ENCODE peak calls at places on chromosomes 7 and 10, in five cellular contexts. One of them, this sample, is unnamed.

GRCh38 chr10:11683529-11684320 is 58.5 kb upstream of the ECHDC3 start:
- DNase-seq in NCI-H69: peak; percentile 57
- DNase-seq in naive thymus-derived CD8-positive, alpha-beta T cell: no peak
- DNase-seq in ureter: no peak
- DNase-seq in effector memory CD8-positive, alpha-beta T cell: no peak
- DNase-seq in this sample: no peak

GRCh38 chr7:46256870-46257528 is 335.9 kb upstream of the IGFBP3 start:
- DNase-seq in NCI-H69: no peak
- DNase-seq in naive thymus-derived CD8-positive, alpha-beta T cell: no peak
- DNase-seq in ureter: no peak
- DNase-seq in effector memory CD8-positive, alpha-beta T cell: no peak
- DNase-seq in this sample: no peak

GRCh38 chr10:21506351-21506750 is 19.1 kb downstream of the SKIDA1 start:
- DNase-seq in NCI-H69: no peak
- DNase-seq in naive thymus-derived CD8-positive, alpha-beta T cell: no peak
- DNase-seq in ureter: no peak
- DNase-seq in effector memory CD8-positive, alpha-beta T cell: no peak
- DNase-seq in this sample: no peak

GRCh38 chr7:119270045-119270464 is 1002.9 kb upstream of the KCND2 start:
- DNase-seq in NCI-H69: peak; percentile 91
- DNase-seq in naive thymus-derived CD8-positive, alpha-beta T cell: no peak
- DNase-seq in ureter: no peak
- DNase-seq in effector memory CD8-positive, alpha-beta T cell: no peak
- DNase-seq in this sample: no peak

GRCh38 chr7:16114071-16114470 is 307.3 kb downstream of the CRPPA start:
- DNase-seq in NCI-H69: no peak
- DNase-seq in naive thymus-derived CD8-positive, alpha-beta T cell: no peak
- DNase-seq in ureter: no peak
- DNase-seq in effector memory CD8-positive, alpha-beta T cell: no peak
- DNase-seq in this sample: no peak

GRCh38 chr10:88117869-88118632 is 254.6 kb downstream of the PTEN start:
- DNase-seq in NCI-H69: peak; percentile 55
- DNase-seq in naive thymus-derived CD8-positive, alpha-beta T cell: no peak
- DNase-seq in ureter: no peak
- DNase-seq in effector memory CD8-positive, alpha-beta T cell: no peak
- DNase-seq in this sample: no peak

GRCh38 chr10:14023612-14024348 is 306.9 kb downstream of the FRMD4A start:
- DNase-seq in NCI-H69: peak; percentile 17
- DNase-seq in naive thymus-derived CD8-positive, alpha-beta T cell: no peak
- DNase-seq in ureter: no peak
- DNase-seq in effector memory CD8-positive, alpha-beta T cell: no peak
- DNase-seq in this sample: no peak

GRCh38 chr10:68001000-68001399 is 74.1 kb downstream of the HERC4 start:
- DNase-seq in NCI-H69: no peak
- DNase-seq in naive thymus-derived CD8-positive, alpha-beta T cell: no peak
- DNase-seq in ureter: no peak
- DNase-seq in effector memory CD8-positive, alpha-beta T cell: no peak
- DNase-seq in this sample: no peak

GRCh38 chr10:124345521-124345920 is 73.2 kb downstream of the OAT start:
- DNase-seq in NCI-H69: no peak
- DNase-seq in naive thymus-derived CD8-positive, alpha-beta T cell: no peak
- DNase-seq in ureter: no peak
- DNase-seq in effector memory CD8-positive, alpha-beta T cell: no peak
- DNase-seq in this sample: no peak

GRCh38 chr7:17495655-17496396 is 197.4 kb downstream of the AHR start:
- DNase-seq in NCI-H69: no peak
- DNase-seq in naive thymus-derived CD8-positive, alpha-beta T cell: no peak
- DNase-seq in ureter: no peak
- DNase-seq in effector memory CD8-positive, alpha-beta T cell: no peak
- DNase-seq in this sample: no peak

GRCh38 chr7:157372300-157373232 is 35.8 kb downstream of the DNAJB6 start:
- DNase-seq in NCI-H69: no peak
- DNase-seq in naive thymus-derived CD8-positive, alpha-beta T cell: no peak
- DNase-seq in ureter: no peak
- DNase-seq in effector memory CD8-positive, alpha-beta T cell: no peak
- DNase-seq in this sample: no peak

GRCh38 chr7:132854238-132854637 is 227.7 kb downstream of the CHCHD3 start:
- DNase-seq in NCI-H69: no peak
- DNase-seq in naive thymus-derived CD8-positive, alpha-beta T cell: no peak
- DNase-seq in ureter: no peak
- DNase-seq in effector memory CD8-positive, alpha-beta T cell: no peak
- DNase-seq in this sample: no peak

GRCh38 chr10:16521311-16522016 is at the start of gene C1QL3:
- DNase-seq in NCI-H69: peak; percentile 57
- DNase-seq in naive thymus-derived CD8-positive, alpha-beta T cell: no peak
- DNase-seq in ureter: no peak
- DNase-seq in effector memory CD8-positive, alpha-beta T cell: no peak
- DNase-seq in this sample: no peak

GRCh38 chr10:20473361-20473760 is 423.8 kb downstream of the NEBL start:
- DNase-seq in NCI-H69: no peak
- DNase-seq in naive thymus-derived CD8-positive, alpha-beta T cell: no peak
- DNase-seq in ureter: no peak
- DNase-seq in effector memory CD8-positive, alpha-beta T cell: no peak
- DNase-seq in this sample: no peak

GRCh38 chr10:62726142-62726541 is 78.4 kb upstream of the ADO start:
- DNase-seq in NCI-H69: no peak
- DNase-seq in naive thymus-derived CD8-positive, alpha-beta T cell: no peak
- DNase-seq in ureter: no peak
- DNase-seq in effector memory CD8-positive, alpha-beta T cell: no peak
- DNase-seq in this sample: no peak

GRCh38 chr7:126488043-126488442 is 764.7 kb downstream of the GRM8 start:
- DNase-seq in NCI-H69: peak; percentile 31
- DNase-seq in naive thymus-derived CD8-positive, alpha-beta T cell: no peak
- DNase-seq in ureter: no peak
- DNase-seq in effector memory CD8-positive, alpha-beta T cell: no peak
- DNase-seq in this sample: no peak

GRCh38 chr10:33214174-33214573 is 120.3 kb downstream of the NRP1 start:
- DNase-seq in NCI-H69: no peak
- DNase-seq in naive thymus-derived CD8-positive, alpha-beta T cell: no peak
- DNase-seq in ureter: no peak
- DNase-seq in effector memory CD8-positive, alpha-beta T cell: no peak
- DNase-seq in this sample: no peak

GRCh38 chr10:131271966-131272365 is 39.6 kb downstream of the TCERG1L start:
- DNase-seq in NCI-H69: no peak
- DNase-seq in naive thymus-derived CD8-positive, alpha-beta T cell: no peak
- DNase-seq in ureter: no peak
- DNase-seq in effector memory CD8-positive, alpha-beta T cell: no peak
- DNase-seq in this sample: no peak

GRCh38 chr7:94289071-94289470 is 105.6 kb upstream of the COL1A2 start:
- DNase-seq in NCI-H69: peak; percentile 93
- DNase-seq in naive thymus-derived CD8-positive, alpha-beta T cell: no peak
- DNase-seq in ureter: peak; percentile 64
- DNase-seq in effector memory CD8-positive, alpha-beta T cell: no peak
- DNase-seq in this sample: peak; percentile 77

GRCh38 chr7:35035511-35035921 is 1.8 kb downstream of the DPY19L1 start:
- DNase-seq in NCI-H69: peak; percentile 82
- DNase-seq in naive thymus-derived CD8-positive, alpha-beta T cell: peak; percentile 20
- DNase-seq in ureter: no peak
- DNase-seq in effector memory CD8-positive, alpha-beta T cell: peak; percentile 4
- DNase-seq in this sample: no peak

GRCh38 chr7:15130666-15131541 is 228.4 kb upstream of the DGKB start:
- DNase-seq in NCI-H69: no peak
- DNase-seq in naive thymus-derived CD8-positive, alpha-beta T cell: no peak
- DNase-seq in ureter: no peak
- DNase-seq in effector memory CD8-positive, alpha-beta T cell: no peak
- DNase-seq in this sample: no peak

GRCh38 chr10:67107670-67108069 is 181.8 kb downstream of the LRRTM3 start:
- DNase-seq in NCI-H69: peak; percentile 7
- DNase-seq in naive thymus-derived CD8-positive, alpha-beta T cell: no peak
- DNase-seq in ureter: no peak
- DNase-seq in effector memory CD8-positive, alpha-beta T cell: no peak
- DNase-seq in this sample: no peak

GRCh38 chr10:46523119-46523880 is 33.2 kb downstream of the GPRIN2 start:
- DNase-seq in NCI-H69: peak; percentile 18
- DNase-seq in naive thymus-derived CD8-positive, alpha-beta T cell: no peak
- DNase-seq in ureter: peak; percentile 78
- DNase-seq in effector memory CD8-positive, alpha-beta T cell: no peak
- DNase-seq in this sample: no peak

GRCh38 chr7:80373431-80374032 is 138.3 kb downstream of the GNAT3 start:
- DNase-seq in NCI-H69: peak; percentile 65
- DNase-seq in naive thymus-derived CD8-positive, alpha-beta T cell: no peak
- DNase-seq in ureter: no peak
- DNase-seq in effector memory CD8-positive, alpha-beta T cell: no peak
- DNase-seq in this sample: no peak

GRCh38 chr7:5695709-5696345 is 85.6 kb downstream of the RNF216 start:
- DNase-seq in NCI-H69: no peak
- DNase-seq in naive thymus-derived CD8-positive, alpha-beta T cell: no peak
- DNase-seq in ureter: no peak
- DNase-seq in effector memory CD8-positive, alpha-beta T cell: no peak
- DNase-seq in this sample: no peak

GRCh38 chr7:69968969-69969368 is 370.7 kb downstream of the AUTS2 start:
- DNase-seq in NCI-H69: peak; percentile 55
- DNase-seq in naive thymus-derived CD8-positive, alpha-beta T cell: no peak
- DNase-seq in ureter: no peak
- DNase-seq in effector memory CD8-positive, alpha-beta T cell: no peak
- DNase-seq in this sample: no peak

GRCh38 chr7:96723622-96724021 is 14.0 kb upstream of the SEM1 start:
- DNase-seq in NCI-H69: peak; percentile 92
- DNase-seq in naive thymus-derived CD8-positive, alpha-beta T cell: no peak
- DNase-seq in ureter: no peak
- DNase-seq in effector memory CD8-positive, alpha-beta T cell: no peak
- DNase-seq in this sample: no peak

GRCh38 chr7:112140600-112140999 is 65.6 kb downstream of the DOCK4 start:
- DNase-seq in NCI-H69: peak; percentile 70
- DNase-seq in naive thymus-derived CD8-positive, alpha-beta T cell: no peak
- DNase-seq in ureter: no peak
- DNase-seq in effector memory CD8-positive, alpha-beta T cell: no peak
- DNase-seq in this sample: no peak

GRCh38 chr7:155455132-155455693 is 2.7 kb upstream of the EN2 start:
- DNase-seq in NCI-H69: no peak
- DNase-seq in naive thymus-derived CD8-positive, alpha-beta T cell: no peak
- DNase-seq in ureter: no peak
- DNase-seq in effector memory CD8-positive, alpha-beta T cell: no peak
- DNase-seq in this sample: no peak

GRCh38 chr10:95480102-95480900 is 80.9 kb downstream of the SORBS1 start:
- DNase-seq in NCI-H69: peak; percentile 5
- DNase-seq in naive thymus-derived CD8-positive, alpha-beta T cell: no peak
- DNase-seq in ureter: no peak
- DNase-seq in effector memory CD8-positive, alpha-beta T cell: no peak
- DNase-seq in this sample: no peak

GRCh38 chr7:155775691-155776090 is 36.6 kb downstream of the SHH start:
- DNase-seq in NCI-H69: no peak
- DNase-seq in naive thymus-derived CD8-positive, alpha-beta T cell: no peak
- DNase-seq in ureter: no peak
- DNase-seq in effector memory CD8-positive, alpha-beta T cell: no peak
- DNase-seq in this sample: no peak

This sample was measured in type B pancreatic cell.